ENCODE peak calls at places on chromosomes 5 and 9, in ten cellular contexts. P is T-helper 17 cell, O is T-helper 1 cell, E is islet precursor cell, B is endothelial cell, M is NCI-H1105 treated with DMSO at 0.1 percent for 48 hours, L is SJCRH30, J is ecto neural progenitor cell, T is NCI-H1048, Y is bronchial epithelial cell. A is an unnamed sample.

GRCh38 chr5:1558945-1559344 is 35.2 kb upstream of the LPCAT1 start:
- DNase-seq in P (no peak), O (no peak), E (no peak), B (no peak), M (no peak), L (no peak), J (no peak), T (no peak), Y (peak; percentile 41), A (no peak)

GRCh38 chr9:5531251-5531972 is 21.1 kb downstream of the PDCD1LG2 start:
- DNase-seq in P (no peak), O (no peak), E (no peak), B (no peak), M (no peak), L (no peak), J (no peak), T (no peak), Y (peak; percentile 36), A (no peak)

GRCh38 chr9:88623698-88624097 is 88.7 kb downstream of the NXNL2 start:
- DNase-seq in P (no peak), O (no peak), E (no peak), B (no peak), M (no peak), L (no peak), J (no peak), T (no peak), Y (no peak), A (no peak)

GRCh38 chr9:114156658-114157421 is 1.5 kb downstream of the COL27A1 start:
- DNase-seq in P (peak; percentile 10), O (no peak), E (peak; percentile 77), B (peak; percentile 46), M (no peak), L (peak; percentile 81), J (peak; percentile 76), T (no peak), Y (peak; percentile 69), A (peak; percentile 63)

GRCh38 chr9:96117398-96118060 is 184.4 kb downstream of the HSD17B3 start:
- DNase-seq in P (no peak), O (no peak), E (no peak), B (no peak), M (no peak), L (peak; percentile 22), J (no peak), T (no peak), Y (no peak), A (no peak)

GRCh38 chr5:141039517-141039916 is 11.7 kb upstream of the PCDHB1 start:
- DNase-seq in P (no peak), O (no peak), E (no peak), B (no peak), M (peak; percentile 83), L (no peak), J (no peak), T (no peak), Y (no peak), A (no peak)

GRCh38 chr5:167573274-167574127 is 717.9 kb upstream of the WWC1 start:
- DNase-seq in P (no peak), O (no peak), E (peak; percentile 81), B (peak; percentile 18), M (peak; percentile 43), L (peak; percentile 36), J (peak; percentile 64), T (peak; percentile 50), Y (peak; percentile 47), A (no peak)

GRCh38 chr5:5781335-5781734 is 358.9 kb downstream of the ICE1 start:
- DNase-seq in P (no peak), O (no peak), E (no peak), B (no peak), M (no peak), L (no peak), J (no peak), T (no peak), Y (peak; percentile 1), A (no peak)

GRCh38 chr9:109336409-109336808 is 15.6 kb upstream of the EPB41L4B start:
- DNase-seq in P (no peak), O (no peak), E (no peak), B (no peak), M (no peak), L (no peak), J (no peak), T (no peak), Y (no peak), A (no peak)

A was measured in AG09319.